ENCODE peak calls at places on chromosome 18, in five cellular contexts. D is pancreas, W is GM06990, V is PC-3, B is kidney epithelial cell. O is an unnamed sample.

GRCh38 chr18:54717673-54718435 is 110.4 kb upstream of the RAB27B start:
- DNase-seq in V (no peak), W (peak; percentile 20), D (no peak), B (no peak), O (no peak)

GRCh38 chr18:47997338-47997780 is 66.9 kb upstream of the SMAD2 start:
- DNase-seq in D (no peak), B (no peak), W (no peak), V (no peak), O (no peak)

GRCh38 chr18:61502472-61502871 is 169.2 kb downstream of the CDH20 start:
- DNase-seq in B (peak; percentile 1), V (peak; percentile 68), W (no peak), D (no peak), O (peak; percentile 7)

GRCh38 chr18:13218376-13219011 is at the start of gene LDLRAD4:
- DNase-seq in B (no peak), D (peak; percentile 73), V (no peak), W (no peak), O (no peak)

GRCh38 chr18:50973367-50974126 is 5.7 kb downstream of the ELAC1 start:
- DNase-seq in D (no peak), V (peak; percentile 70), B (no peak), W (no peak), O (peak; percentile 15)

GRCh38 chr18:3885209-3885792 is 435.3 kb downstream of the TGIF1 start:
- DNase-seq in D (no peak), V (peak; percentile 37), B (no peak), W (no peak), O (no peak)

GRCh38 chr18:9117980-9118841 is 15.7 kb downstream of the NDUFV2 start:
- DNase-seq in V (no peak), B (no peak), W (no peak), D (no peak), O (no peak)

GRCh38 chr18:13672657-13673056 is 53.7 kb downstream of the FAM210A start:
- DNase-seq in B (no peak), W (no peak), D (no peak), V (peak; percentile 5), O (no peak)

GRCh38 chr18:12946549-12947354 is 1.1 kb upstream of the SEH1L start:
- DNase-seq in B (peak; percentile 41), V (peak; percentile 56), D (no peak), W (no peak), O (peak; percentile 84)

GRCh38 chr18:42028232-42028832 is 73.3 kb downstream of the PIK3C3 start:
- DNase-seq in V (peak; percentile 29), D (no peak), B (no peak), W (no peak), O (no peak)

GRCh38 chr18:3721771-3722661 is 272.0 kb downstream of the TGIF1 start:
- DNase-seq in V (no peak), W (no peak), D (no peak), B (no peak), O (no peak)

GRCh38 chr18:59437851-59438250 is 78.8 kb upstream of the LMAN1 start:
- DNase-seq in D (no peak), B (no peak), W (no peak), V (no peak), O (no peak)

GRCh38 chr18:77114564-77115391 is 17.8 kb downstream of the MBP start:
- DNase-seq in W (no peak), V (no peak), B (peak; percentile 89), D (peak; percentile 83), O (peak; percentile 68)

GRCh38 chr18:27750014-27750413 is 426.9 kb downstream of the CDH2 start:
- DNase-seq in W (no peak), D (no peak), V (peak; percentile 77), B (peak; percentile 75), O (no peak)

GRCh38 chr18:8816805-8817204 is 111.4 kb downstream of the MTCL1 start:
- DNase-seq in B (no peak), V (no peak), D (no peak), W (no peak), O (peak; percentile 42)

GRCh38 chr18:76449110-76449453 is 46.0 kb downstream of the ZNF516 start:
- DNase-seq in D (no peak), B (no peak), V (no peak), W (no peak), O (no peak)

GRCh38 chr18:23114171-23114881 is 21.0 kb upstream of the CABLES1 start:
- DNase-seq in W (no peak), B (no peak), D (no peak), V (no peak), O (no peak)

GRCh38 chr18:26376106-26376505 is 149.9 kb downstream of the TAF4B start:
- DNase-seq in B (no peak), V (no peak), D (no peak), W (no peak), O (no peak)

GRCh38 chr18:78579449-78579848 is 400.2 kb upstream of the SALL3 start:
- DNase-seq in B (no peak), W (no peak), D (no peak), V (no peak), O (no peak)

GRCh38 chr18:78579854-78580577 is 399.6 kb upstream of the SALL3 start:
- DNase-seq in V (no peak), W (no peak), B (no peak), D (no peak), O (no peak)

GRCh38 chr18:78582131-78582789 is 397.4 kb upstream of the SALL3 start:
- DNase-seq in V (no peak), B (no peak), D (no peak), W (no peak), O (no peak)

GRCh38 chr18:78582898-78583738 is 396.5 kb upstream of the SALL3 start:
- DNase-seq in B (no peak), D (no peak), W (no peak), V (no peak), O (no peak)

GRCh38 chr18:78580835-78581339 is 398.7 kb upstream of the SALL3 start:
- DNase-seq in V (no peak), B (no peak), W (no peak), D (no peak), O (no peak)
- TF ChIP-seq CTCF in V (no peak), B (no peak), W (no peak), D (no peak), O (no peak)

GRCh38 chr18:55893948-55894347 is 306.0 kb upstream of the TCF4 start:
- DNase-seq in W (no peak), B (no peak), V (no peak), D (no peak), O (no peak)
- H3K4me3 ChIP-seq in W (no peak overlapping the region), B (no peak overlapping the region), V (no peak overlapping the region), D (no peak overlapping the region), O (no peak overlapping the region)

DNA sequence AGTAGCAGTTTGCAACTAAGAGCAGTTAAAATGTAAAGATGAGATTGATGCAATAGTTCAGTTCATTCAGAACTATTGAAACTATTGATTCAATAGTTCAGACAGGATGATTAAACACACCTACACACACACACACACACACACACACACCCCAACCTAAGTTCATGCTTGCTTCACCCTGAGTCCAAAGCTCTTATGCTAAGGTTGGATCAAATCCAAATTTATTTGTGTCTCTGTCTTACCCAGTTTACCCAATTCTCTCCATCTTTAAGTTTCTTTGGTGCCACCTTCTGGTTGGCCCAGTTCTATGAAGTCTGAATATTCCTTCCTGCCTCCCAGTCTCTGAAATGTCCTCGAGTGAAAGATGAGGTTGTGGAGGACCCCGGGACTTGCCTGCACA is 5.1 kb downstream of the SERPINB8 start:
- DNase-seq in D (no peak), V (peak; percentile 50), B (no peak), W (no peak), O (no peak)
- TF ChIP-seq CTCF in D (no peak), V (peak; percentile 61), B (peak; percentile 48), W (peak; percentile 36), O (peak; percentile 47)

GRCh38 chr18:37315935-37316334 is 249.7 kb downstream of the CELF4 start:
- DNase-seq in D (no peak), W (no peak), B (no peak), V (no peak), O (no peak)
- H3K4me3 ChIP-seq in D (no peak overlapping the region), W (no peak overlapping the region), B (no peak overlapping the region), V (no peak overlapping the region), O (no peak overlapping the region)

GRCh38 chr18:79639072-79639829 is 40.4 kb upstream of the CTDP1 start:
- DNase-seq in W (no peak), B (no peak), D (no peak), V (no peak), O (no peak)
- TF ChIP-seq CTCF in W (no peak), B (no peak), D (no peak), V (no peak), O (no peak)

O was measured in BJ.